ENCODE peak calls at places on chromosome 11, in four cellular contexts. D is Calu3, C is astrocyte of the cerebellum, S is HCT116. A is an unnamed sample.

GRCh38 chr11:62149986-62150886 is 26.4 kb downstream of the INCENP start:
- DNase-seq in D (no peak), S (no peak), C (no peak), A (no peak)

GRCh38 chr11:13760115-13760514 is 91.6 kb downstream of the FAR1 start:
- DNase-seq in D (no peak), S (no peak), C (no peak), A (no peak)

GRCh38 chr11:130611791-130612251 is 163.4 kb downstream of the ADAMTS15 start:
- DNase-seq in D (no peak), C (no peak), S (no peak), A (no peak)

GRCh38 chr11:19670030-19670761 is 42.4 kb upstream of the NAV2 start:
- DNase-seq in C (no peak), D (no peak), S (peak; percentile 37), A (no peak)

GRCh38 chr11:113577356-113578163 is 102.4 kb upstream of the DRD2 start:
- DNase-seq in C (no peak), D (peak; percentile 40), S (no peak), A (no peak)

GRCh38 chr11:102850973-102851745 is 7.8 kb upstream of the MMP3 start:
- DNase-seq in C (peak; percentile 72), S (no peak), D (no peak), A (no peak)

GRCh38 chr11:64028398-64029115 is 7.2 kb upstream of the FLRT1 start:
- DNase-seq in D (no peak), S (no peak), C (no peak), A (no peak)

GRCh38 chr11:120215634-120216033 is 4.8 kb downstream of the OAF start:
- DNase-seq in S (no peak), D (no peak), C (no peak), A (no peak)

GRCh38 chr11:19769820-19770219 is 57.2 kb downstream of the NAV2 start:
- DNase-seq in D (no peak), S (no peak), C (peak; percentile 84), A (no peak)

DNA sequence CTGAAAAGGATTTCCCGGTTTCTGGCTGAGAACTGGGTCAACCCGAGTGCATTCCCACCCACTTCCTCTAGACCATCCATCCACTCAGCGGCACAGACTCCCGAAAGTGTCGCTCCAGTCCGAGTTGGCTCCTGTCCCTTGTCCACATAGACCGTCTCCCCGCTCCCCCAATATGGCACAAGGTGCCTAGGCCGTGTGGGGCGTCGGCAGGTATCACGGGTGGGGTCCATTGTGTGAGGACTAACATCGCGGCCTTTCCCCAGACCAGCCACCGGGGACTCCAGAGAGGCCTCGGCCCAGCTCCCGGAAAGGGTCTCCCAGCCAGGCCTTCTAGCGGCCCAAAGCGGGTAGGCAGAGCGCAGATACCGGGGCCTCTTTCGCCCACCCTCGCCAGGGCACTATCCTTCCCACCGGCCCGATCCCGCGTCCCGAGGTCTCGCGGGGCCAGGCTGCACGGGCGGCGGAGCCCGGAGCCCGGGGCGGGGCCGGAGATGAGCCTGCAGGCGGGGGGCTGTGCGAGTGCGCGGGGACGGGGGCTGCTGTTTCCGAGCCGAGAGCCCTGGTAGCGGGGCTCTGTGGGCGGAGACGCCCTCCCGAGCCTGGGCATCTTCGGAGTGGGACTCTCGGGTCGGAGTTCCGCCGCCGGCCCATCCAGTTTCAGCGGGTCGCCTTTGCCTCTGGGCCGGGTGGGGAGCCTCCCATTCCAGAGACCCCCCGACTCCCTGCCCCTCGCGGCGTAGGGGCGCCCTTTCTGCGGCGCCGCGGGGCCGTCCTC is 21.1 kb downstream of the SERPINH1 start:
- DNase-seq in D (peak; percentile 57), S (no peak), C (peak; percentile 32), A (peak; percentile 79)
- TF ChIP-seq CTCF in D (no peak), S (peak; percentile 25), C (peak; percentile 51), A (no peak)

GRCh38 chr11:78200553-78200952 is 11.8 kb downstream of the USP35 start:
- DNase-seq in S (no peak), C (no peak), D (no peak), A (no peak)
- TF ChIP-seq CTCF in S (no peak), C (no peak), D (no peak), A (no peak)

DNA sequence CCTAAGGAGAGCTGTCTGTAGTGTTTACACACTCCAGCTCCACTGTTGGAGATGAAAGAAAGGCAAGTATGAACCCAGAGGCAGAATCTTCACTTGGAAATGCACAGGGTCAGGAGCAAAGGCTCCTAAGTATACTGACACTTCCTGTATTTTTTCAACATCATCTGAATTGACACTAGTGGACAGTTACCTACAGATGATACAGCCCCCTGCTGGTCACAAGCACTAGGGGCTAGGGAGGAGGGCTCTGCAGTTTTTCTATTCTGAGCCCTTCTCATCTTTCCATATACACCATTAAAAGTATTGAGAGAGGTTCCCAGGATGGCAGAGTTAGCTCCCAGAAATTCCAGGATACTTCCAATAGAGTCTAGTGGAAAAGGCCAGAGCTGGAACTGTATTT is 290.3 kb upstream of the API5 start:
- DNase-seq in C (no peak), D (no peak), S (no peak), A (peak; percentile 9)
- TF ChIP-seq CTCF in C (no peak), D (no peak), S (peak; percentile 26), A (peak; percentile 37)

GRCh38 chr11:59918494-59918893 is 19.7 kb upstream of the OOSP1 start:
- DNase-seq in D (no peak), S (no peak), C (no peak), A (no peak)

GRCh38 chr11:59923813-59924212 is 14.4 kb upstream of the OOSP1 start:
- DNase-seq in D (no peak), S (no peak), C (no peak), A (no peak)

GRCh38 chr11:59918987-59919589 is 19.1 kb upstream of the OOSP1 start:
- DNase-seq in D (peak; percentile 59), S (peak; percentile 56), C (peak; percentile 4), A (peak; percentile 36)
- TF ChIP-seq CTCF in D (peak; percentile 59), S (peak; percentile 77), C (peak; percentile 24), A (peak; percentile 53)

GRCh38 chr11:73759520-73760065 is 1.3 kb downstream of the RAB6A start:
- DNase-seq in S (no peak), D (no peak), C (peak; percentile 18), A (no peak)
- TF ChIP-seq CTCF in S (peak; percentile 36), D (no peak), C (peak; percentile 32), A (no peak)

DNA sequence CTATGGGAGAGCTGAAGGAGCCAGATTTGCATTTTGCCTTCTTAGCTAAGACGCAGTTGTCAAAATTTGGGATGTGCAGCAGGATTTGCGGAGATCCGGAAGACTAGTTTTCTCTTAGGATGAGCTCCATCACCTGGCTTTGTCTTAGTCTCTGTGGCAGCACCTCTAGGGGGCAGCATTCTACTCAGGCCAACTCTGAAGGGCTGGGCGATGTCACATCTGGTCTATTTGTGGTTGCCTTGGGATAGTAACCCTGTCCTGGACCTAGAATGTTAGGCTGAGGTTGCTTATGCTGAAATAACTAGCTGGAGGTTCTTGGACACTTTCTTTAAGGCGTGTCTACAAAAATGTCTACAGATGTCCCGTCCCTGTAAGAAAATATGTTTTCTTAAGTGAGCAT is 116.2 kb downstream of the FAT3 start:
- DNase-seq in D (peak; percentile 17), C (no peak), S (no peak), A (no peak)
- TF ChIP-seq CTCF in D (peak; percentile 23), C (peak; percentile 17), S (peak; percentile 28), A (peak; percentile 43)

DNA sequence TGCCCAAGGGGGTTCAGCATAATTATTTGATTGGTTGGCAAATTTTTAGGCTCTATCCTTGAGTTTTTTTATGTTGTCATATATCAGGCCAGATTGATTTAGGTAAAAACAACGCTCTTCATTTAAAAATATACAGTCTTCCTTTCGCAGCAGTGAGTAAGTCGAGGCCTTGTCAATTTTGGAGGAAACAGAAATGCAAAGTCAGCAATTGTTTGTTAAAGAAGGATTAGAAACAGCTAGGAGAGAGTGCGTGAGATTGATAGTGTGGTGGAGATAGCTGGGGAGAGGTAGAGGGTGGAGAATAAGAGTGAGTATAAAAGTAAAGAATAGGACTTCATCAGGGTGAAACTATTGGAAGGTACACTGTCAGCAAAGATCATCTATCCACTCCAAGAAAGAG is 830.8 kb downstream of the LUZP2 start:
- DNase-seq in D (no peak), C (no peak), S (no peak), A (no peak)
- TF ChIP-seq CTCF in D (no peak), C (no peak), S (no peak), A (no peak)

DNA sequence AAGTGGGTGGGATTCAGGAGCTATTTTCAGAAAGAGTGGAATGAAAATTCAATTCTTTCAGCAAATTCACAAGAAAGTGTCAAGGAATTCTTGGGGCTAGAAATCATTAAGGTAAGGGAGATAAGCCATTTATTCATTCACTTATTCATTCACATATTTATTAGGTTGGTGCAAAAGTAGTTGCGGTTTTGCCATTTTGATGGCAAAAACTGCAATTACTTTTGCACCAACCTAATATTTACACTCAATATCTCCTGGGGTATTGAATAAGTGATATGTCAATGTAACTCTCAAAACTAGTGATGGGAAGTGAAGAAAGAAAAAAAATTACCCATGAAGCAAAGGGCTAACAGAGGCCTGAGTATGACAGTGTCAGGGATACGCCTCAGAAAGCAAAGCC is at the start of gene OR10W1:
- DNase-seq in D (no peak), S (no peak), C (no peak), A (no peak)
- TF ChIP-seq CTCF in D (no peak), S (no peak), C (no peak), A (no peak)

GRCh38 chr11:235998-236773 is at the start of gene SIRT3:
- DNase-seq in S (peak; percentile 73), C (peak; percentile 24), D (peak; percentile 87), A (peak; percentile 97)
- TF ChIP-seq CTCF in S (no peak), C (peak; percentile 13), D (no peak), A (no peak)

DNA sequence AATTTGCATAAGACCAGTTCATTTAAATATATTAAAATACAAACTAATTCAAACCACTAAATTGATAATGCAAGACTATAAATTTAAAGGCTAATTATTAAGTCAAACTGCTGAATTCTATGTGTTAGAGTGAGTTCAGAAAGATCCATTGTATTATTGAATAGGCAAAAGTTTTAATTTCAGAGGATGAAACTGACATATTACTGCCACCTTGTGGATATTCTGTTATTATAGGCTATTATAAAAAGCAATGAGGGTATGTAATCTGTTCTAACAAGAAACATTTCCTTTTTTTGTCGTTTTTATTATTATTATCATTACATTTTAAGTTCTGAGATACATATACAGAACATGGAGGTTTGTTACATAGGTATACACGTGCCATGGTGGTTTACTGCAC is 20.9 kb upstream of the NAALAD2 start:
- DNase-seq in C (no peak), D (no peak), S (no peak), A (no peak)
- TF ChIP-seq CTCF in C (no peak), D (no peak), S (peak; percentile 42), A (peak; percentile 25)